ENCODE peak calls at places on chromosomes 6 and 20, in nine cellular contexts. X is cardiac fibroblast, W is neural crest cell, I is BE2C, H is NCI-H2081, L is left cardiac atrium, N is SHP77, S is skeletal muscle cell, C is midbrain. M is an unnamed sample.

GRCh38 chr6:44668391-44668930 is 281.0 kb downstream of the CDC5L start:
- DNase-seq in X (no peak), W (no peak), I (no peak), H (no peak), L (no peak), N (no peak), S (no peak), C (no peak), M (no peak)

GRCh38 chr6:166940643-166941068 is 15.7 kb downstream of the RNASET2 start:
- DNase-seq in X (peak), W (no peak), I (no peak), H (no peak), L (no peak), N (no peak), S (no peak), C (no peak), M (no peak)

GRCh38 chr6:117602899-117603588 is 733 bp upstream of the GOPC start:
- DNase-seq in X (no peak), W (no peak), I (no peak), H (no peak), L (no peak), N (no peak), S (no peak), C (no peak), M (no peak)

GRCh38 chr20:40767530-40767924 is 78.5 kb upstream of the MAFB start:
- DNase-seq in X (no peak), W (no peak), I (no peak), H (no peak), L (no peak), N (no peak), S (no peak), C (no peak), M (no peak)

GRCh38 chr6:157263881-157264397 is 59.4 kb downstream of the TMEM242 start:
- DNase-seq in X (no peak), W (no peak), I (no peak), H (no peak), L (peak), N (no peak), S (no peak), C (no peak), M (no peak)

GRCh38 chr20:58712116-58712822 is 19.7 kb downstream of the NPEPL1 start:
- DNase-seq in X (no peak), W (no peak), I (no peak), H (no peak), L (no peak), N (no peak), S (no peak), C (no peak), M (no peak)

GRCh38 chr20:62858059-62858458 is 3.6 kb downstream of the TCFL5 start:
- DNase-seq in X (no peak), W (no peak), I (no peak), H (no peak), L (no peak), N (no peak), S (no peak), C (peak), M (no peak)

GRCh38 chr6:14841901-14842421 is 403.9 kb upstream of the JARID2 start:
- DNase-seq in X (peak), W (no peak), I (no peak), H (no peak), L (no peak), N (no peak), S (peak), C (no peak), M (peak)

GRCh38 chr20:50731930-50732690 is 730 bp downstream of the PARD6B start:
- DNase-seq in X (no peak), W (no peak), I (no peak), H (peak), L (no peak), N (peak), S (no peak), C (no peak), M (no peak)

GRCh38 chr20:58004146-58004545 is 224.3 kb downstream of the ANKRD60 start:
- DNase-seq in X (no peak), W (no peak), I (no peak), H (no peak), L (no peak), N (no peak), S (no peak), C (no peak), M (no peak)

GRCh38 chr6:18039481-18039880 is 52.0 kb upstream of the KIF13A start:
- DNase-seq in X (no peak), W (no peak), I (no peak), H (no peak), L (no peak), N (no peak), S (no peak), C (no peak), M (no peak)

GRCh38 chr20:33515569-33516216 is 25.8 kb downstream of the CBFA2T2 start:
- DNase-seq in X (peak), W (no peak), I (no peak), H (peak), L (no peak), N (no peak), S (no peak), C (no peak), M (no peak)

GRCh38 chr20:51930775-51931174 is 128.5 kb upstream of the SALL4 start:
- DNase-seq in X (peak), W (no peak), I (peak), H (no peak), L (peak), N (no peak), S (peak), C (no peak), M (peak)

GRCh38 chr20:32535316-32535952 is 49.7 kb downstream of the NOL4L start:
- DNase-seq in X (no peak), W (no peak), I (no peak), H (peak), L (no peak), N (peak), S (no peak), C (no peak), M (no peak)

GRCh38 chr6:28355743-28356665 is 6.3 kb downstream of the ZKSCAN3 start:
- DNase-seq in X (peak), W (peak), I (peak), H (peak), L (peak), N (peak), S (peak), C (peak), M (peak)

GRCh38 chr6:19851273-19852089 is 14.3 kb downstream of the ID4 start:
- DNase-seq in X (peak), W (peak), I (peak), H (peak), L (no peak), N (peak), S (peak), C (peak), M (peak)

GRCh38 chr20:38811769-38812168 is 6.3 kb downstream of the PPP1R16B start:
- DNase-seq in X (no peak), W (no peak), I (no peak), H (no peak), L (no peak), N (no peak), S (no peak), C (no peak), M (no peak)

GRCh38 chr6:128655978-128656498 is 135.6 kb upstream of the PTPRK start:
- DNase-seq in X (peak), W (no peak), I (no peak), H (no peak), L (no peak), N (no peak), S (peak), C (no peak), M (peak)

GRCh38 chr6:38646166-38646565 is 6.4 kb upstream of the BTBD9 start:
- DNase-seq in X (no peak), W (no peak), I (no peak), H (no peak), L (no peak), N (no peak), S (no peak), C (no peak), M (no peak)

GRCh38 chr20:3406481-3407425 is 716 bp downstream of the DNAAF9 start:
- DNase-seq in X (peak), W (peak), I (peak), H (no peak), L (peak), N (no peak), S (peak), C (peak), M (no peak)

GRCh38 chr20:14344746-14345145 is 7.3 kb upstream of the FLRT3 start:
- DNase-seq in X (no peak), W (no peak), I (no peak), H (no peak), L (no peak), N (no peak), S (no peak), C (no peak), M (no peak)

GRCh38 chr6:157946865-157947532 is 34.7 kb upstream of the SYNJ2 start:
- DNase-seq in X (peak), W (no peak), I (no peak), H (no peak), L (no peak), N (no peak), S (no peak), C (peak), M (no peak)

GRCh38 chr6:54294965-54295532 is 13.2 kb upstream of the TINAG start:
- DNase-seq in X (no peak), W (no peak), I (no peak), H (no peak), L (no peak), N (no peak), S (no peak), C (no peak), M (no peak)